ENCODE peak calls at places on chromosome 22, in five cellular contexts. O is left lung, B is GM23338, Q is suprapubic skin, F is bronchial epithelial cell. R is an unnamed sample. For H3K27me3, the result is how much of the 10 kb centered on the place peaks cover.

GRCh38 chr22:48841881-48842582 is 985.6 kb downstream of the BRD1 start:
- DNase-seq in O (no peak), B (no peak), Q (no peak), F (no peak), R (no peak)

GRCh38 chr22:38449776-38450175 is 5.2 kb downstream of the KCNJ4 start:
- DNase-seq in O (no peak), B (no peak), Q (no peak), F (no peak), R (no peak)

GRCh38 chr22:21009638-21010425 is 5.1 kb upstream of the P2RX6 start:
- DNase-seq in O (no peak), B (peak), Q (no peak), F (peak), R (no peak)

GRCh38 chr22:19848298-19849224 is 6.1 kb downstream of the GNB1L start:
- DNase-seq in O (peak), B (no peak), Q (no peak), F (peak), R (no peak)

GRCh38 chr22:29907753-29908515 is 25.0 kb downstream of the MTMR3 start:
- DNase-seq in O (peak), B (peak), Q (peak), F (peak), R (peak)

GRCh38 chr22:42962295-42963230 is 52.4 kb downstream of the PACSIN2 start:
- DNase-seq in O (peak), B (no peak), Q (peak), F (no peak), R (no peak)

GRCh38 chr22:42868751-42869251 is 11.7 kb upstream of the ARFGAP3 start:
- DNase-seq in O (peak), B (no peak), Q (no peak), F (no peak), R (peak)

GRCh38 chr22:24402460-24403192 is 24.8 kb upstream of the ADORA2A start:
- DNase-seq in O (peak), B (no peak), Q (peak), F (peak), R (peak)

GRCh38 chr22:22834204-22834603 is 53.4 kb upstream of the IGLL5 start:
- DNase-seq in O (no peak), B (no peak), Q (no peak), F (no peak), R (no peak)

GRCh38 chr22:49632199-49633009 is 195.3 kb downstream of the BRD1 start:
- DNase-seq in O (no peak), B (no peak), Q (no peak), F (peak), R (peak)

DNA sequence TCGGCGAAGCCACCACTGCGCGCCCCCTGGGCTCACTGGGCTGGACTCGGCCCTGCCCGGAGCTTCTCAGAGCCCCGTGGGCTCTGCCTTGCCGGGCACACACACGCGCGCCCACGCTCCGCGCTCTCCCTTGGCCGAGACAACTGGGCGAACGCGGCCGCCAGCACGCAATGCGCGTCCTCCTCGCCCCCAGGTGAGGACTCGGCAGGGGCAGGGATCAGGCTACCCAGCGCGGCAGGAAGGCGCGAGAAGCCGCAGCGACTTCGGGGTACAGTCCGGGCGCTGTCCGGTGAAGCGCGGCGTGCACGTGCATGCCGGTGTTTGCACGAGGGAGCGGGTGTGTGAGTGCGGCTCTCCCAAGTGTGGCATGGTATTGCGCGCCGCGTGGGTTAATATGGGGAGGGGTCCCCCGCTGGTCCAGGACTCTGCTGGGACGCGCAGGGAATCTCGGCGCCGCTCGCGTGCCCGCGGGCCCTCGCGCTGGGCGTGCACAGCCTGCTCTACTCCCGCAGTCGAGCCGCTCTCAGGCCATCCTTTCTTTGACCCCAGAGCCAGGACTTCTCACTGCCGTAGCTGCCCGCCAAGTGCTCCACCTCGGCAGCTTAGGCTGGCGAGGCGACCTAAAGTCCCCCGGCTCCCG is 5.5 kb downstream of the WNT7B start:
- DNase-seq in O (no peak), B (peak), Q (no peak), F (no peak), R (no peak)
- H3K27me3 ChIP-seq in O (half or more), B (half or more), Q (half or more), F (under half), R (under half)

DNA sequence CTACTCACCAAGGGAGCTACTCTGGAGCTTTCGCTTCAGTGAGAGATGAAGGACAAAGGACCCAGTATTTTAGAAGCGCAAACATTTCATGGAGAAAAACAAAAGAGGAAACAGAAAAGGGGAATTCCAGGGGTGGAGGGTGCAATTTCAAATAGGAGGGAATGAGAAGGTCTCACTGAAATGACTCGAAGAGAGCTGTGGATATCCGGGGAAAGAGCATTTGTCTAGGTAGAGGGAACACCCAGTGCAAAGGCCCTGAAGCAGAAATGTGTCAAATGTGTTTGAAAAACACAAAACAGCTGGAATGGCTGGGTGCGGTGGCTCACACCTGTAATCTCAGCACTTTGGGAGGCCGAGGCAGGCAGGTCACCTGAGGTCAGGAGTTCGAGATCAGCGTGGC is 2.4 kb downstream of the RPS19BP1 start:
- DNase-seq in O (no peak), B (no peak), Q (no peak), F (no peak), R (no peak)
- H3K4me3 ChIP-seq in O (no peak), B (no peak), Q (no peak), F (no peak), R (no peak)

DNA sequence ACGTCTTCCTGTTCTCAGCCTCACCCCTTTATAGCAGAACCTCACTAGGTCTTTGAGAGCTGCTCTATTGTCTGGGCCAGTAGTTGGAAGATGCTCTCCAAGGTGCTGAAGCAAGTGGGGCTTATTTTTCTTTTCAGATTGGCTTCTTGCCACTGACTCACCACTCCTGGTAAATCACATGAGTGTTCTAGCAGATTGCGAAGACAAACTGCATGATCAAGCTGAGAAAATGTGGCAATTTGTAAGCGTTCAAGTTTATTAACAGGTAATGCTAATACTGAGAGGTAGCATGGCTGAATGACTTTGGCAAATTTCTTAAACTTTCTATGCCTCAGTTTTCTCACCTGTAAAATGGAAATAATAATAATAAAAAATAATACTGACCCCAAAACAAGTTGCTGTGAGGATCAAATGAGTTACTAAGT is 59.2 kb downstream of the CACNG2 start:
- DNase-seq in O (no peak), B (peak), Q (no peak), F (peak), R (peak)
- H3K27me3 ChIP-seq in O (half or more), B (under half), Q (under half), F (under half), R (half or more)

GRCh38 chr22:27719535-27720227 is 81.9 kb downstream of the MN1 start:
- DNase-seq in O (no peak), B (peak), Q (peak), F (peak), R (peak)

GRCh38 chr22:27717094-27717493 is 84.5 kb downstream of the MN1 start:
- DNase-seq in O (no peak), B (no peak), Q (no peak), F (no peak), R (no peak)

GRCh38 chr22:27716074-27716473 is 85.5 kb downstream of the MN1 start:
- DNase-seq in O (no peak), B (no peak), Q (no peak), F (no peak), R (no peak)

GRCh38 chr22:27719033-27719341 is 82.6 kb downstream of the MN1 start:
- DNase-seq in O (no peak), B (no peak), Q (no peak), F (peak), R (no peak)

GRCh38 chr22:27718186-27719032 is 83.1 kb downstream of the MN1 start:
- DNase-seq in O (peak), B (no peak), Q (peak), F (peak), R (peak)
- H3K4me3 ChIP-seq in O (no peak), B (no peak), Q (peak), F (no peak), R (no peak)

GRCh38 chr22:30930228-30930627 is 38.3 kb downstream of the MORC2 start:
- DNase-seq in O (no peak), B (no peak), Q (no peak), F (no peak), R (no peak)

GRCh38 chr22:30928401-30928800 is 40.2 kb downstream of the MORC2 start:
- DNase-seq in O (no peak), B (no peak), Q (no peak), F (no peak), R (no peak)

GRCh38 chr22:30926706-30927105 is 41.9 kb downstream of the MORC2 start:
- DNase-seq in O (no peak), B (no peak), Q (no peak), F (no peak), R (no peak)

GRCh38 chr22:30925667-30926066 is 42.9 kb downstream of the MORC2 start:
- DNase-seq in O (peak), B (no peak), Q (no peak), F (no peak), R (no peak)

DNA sequence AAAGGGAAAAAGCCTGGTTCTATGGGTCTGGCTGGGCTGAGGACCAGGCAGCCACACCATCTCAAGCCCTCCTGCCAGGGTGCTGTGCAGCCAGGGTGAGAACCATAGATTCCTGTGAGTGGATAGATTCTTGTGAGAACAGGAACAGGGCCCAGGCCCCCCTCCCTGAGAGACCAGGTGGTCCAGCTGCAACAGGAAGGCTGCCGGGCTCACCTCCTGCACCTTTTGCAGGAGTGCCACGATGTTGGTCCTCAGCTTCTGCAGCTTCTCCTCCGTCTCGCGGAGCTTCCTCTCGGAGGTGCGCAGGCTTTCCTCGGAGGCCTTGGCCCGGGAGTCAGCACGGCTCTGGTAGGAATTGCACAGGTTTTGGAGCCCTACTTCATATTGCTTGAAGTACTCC is 40.8 kb downstream of the MORC2 start:
- DNase-seq in O (no peak), B (no peak), Q (no peak), F (no peak), R (no peak)
- H3K27me3 ChIP-seq in O (under half), B (under half), Q (under half), F (under half), R (under half)

DNA sequence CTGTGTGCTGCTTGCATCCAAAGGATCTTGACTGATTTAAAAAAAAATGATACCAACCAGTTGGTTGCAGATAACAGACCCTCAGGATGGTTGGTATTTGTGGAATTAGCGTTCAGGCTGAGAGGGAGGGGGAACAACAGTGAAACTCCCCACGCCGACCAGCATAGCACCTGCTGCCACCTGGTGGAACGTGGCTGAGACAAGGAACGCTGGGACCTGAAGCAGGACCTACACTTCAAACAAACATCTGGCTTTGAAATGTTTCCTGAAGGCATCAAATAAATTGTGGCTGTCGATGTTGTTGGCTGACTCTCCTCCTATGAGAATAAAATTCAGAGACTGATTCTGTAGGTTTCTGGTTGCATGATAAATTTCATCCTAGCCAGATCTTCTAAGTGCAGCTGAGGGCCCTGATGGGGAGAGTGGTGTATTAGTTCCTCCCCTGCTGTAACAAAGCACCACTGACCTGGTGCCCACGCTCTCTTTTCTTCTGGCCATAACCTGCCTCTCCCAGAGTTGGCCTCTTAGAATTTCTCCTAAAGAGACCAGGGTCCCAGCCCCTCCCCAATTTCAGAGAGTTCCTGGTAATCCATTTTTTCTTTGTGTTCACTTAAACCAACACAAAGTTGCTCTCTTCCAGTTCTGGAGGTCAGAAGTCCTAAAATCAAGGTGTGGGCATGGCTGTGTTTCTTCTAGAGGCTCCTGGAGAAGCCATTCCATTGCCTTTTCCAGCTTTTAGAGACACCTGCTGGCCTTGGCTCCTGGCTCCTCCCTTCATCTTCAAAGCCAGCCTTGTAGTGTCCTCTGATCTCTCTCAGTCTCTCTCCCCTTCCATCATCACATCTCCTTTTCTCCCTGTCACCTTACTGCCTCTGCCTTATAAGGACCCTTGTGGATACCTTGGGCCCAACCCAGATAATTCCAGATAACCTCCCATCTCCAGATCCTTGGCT is 17.3 kb downstream of the APOL2 start:
- DNase-seq in O (no peak), B (peak), Q (no peak), F (peak), R (peak)
- H3K4me3 ChIP-seq in O (no peak), B (no peak), Q (no peak), F (no peak), R (no peak)

GRCh38 chr22:17880468-17880867 is 106.2 kb upstream of the BID start:
- DNase-seq in O (no peak), B (no peak), Q (no peak), F (no peak), R (no peak)

GRCh38 chr22:17880020-17880419 is 105.8 kb upstream of the BID start:
- DNase-seq in O (no peak), B (no peak), Q (no peak), F (no peak), R (no peak)

GRCh38 chr22:17878970-17879369 is 104.7 kb upstream of the BID start:
- DNase-seq in O (no peak), B (no peak), Q (no peak), F (no peak), R (no peak)

GRCh38 chr22:17875631-17876030 is 101.4 kb upstream of the BID start:
- DNase-seq in O (no peak), B (no peak), Q (no peak), F (no peak), R (no peak)

DNA sequence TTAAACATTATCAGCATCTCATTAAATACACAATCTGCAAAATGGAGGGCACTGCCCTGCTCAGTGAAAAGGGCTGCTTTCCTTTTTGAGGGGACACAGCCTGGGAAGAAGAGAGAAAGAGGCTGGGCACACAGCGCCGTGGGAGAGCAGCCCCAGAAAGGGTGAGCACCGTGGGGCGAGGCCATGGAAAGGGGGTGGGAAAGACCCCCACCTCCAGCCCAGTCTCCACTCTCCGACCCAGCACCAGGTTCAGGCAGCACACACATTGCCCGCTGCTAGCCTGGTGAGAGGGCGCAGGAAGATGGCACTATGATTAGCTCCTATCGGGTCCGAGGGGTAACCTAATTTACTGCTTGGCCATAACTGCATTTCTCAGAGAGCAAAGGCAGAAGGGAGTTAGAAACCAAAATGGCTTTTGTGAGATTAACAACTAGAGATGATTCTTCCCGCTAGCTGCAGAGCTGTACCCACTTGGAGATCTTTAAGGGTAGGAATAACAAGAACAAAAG is 104.0 kb upstream of the BID start:
- DNase-seq in O (no peak), B (no peak), Q (no peak), F (no peak), R (no peak)
- H3K27me3 ChIP-seq in O (under half), B (half or more), Q (under half), F (under half), R (under half)

R was measured in heart right ventricle.